ENCODE peak calls at places on chromosomes 2 and 18, in four cellular contexts. D is GM06990; T is activated naive CD4-positive, alpha-beta T cell treated with anti-CD3 and anti-CD28 coated beads, Interleukin-2, amount 10 ng/mL, durations not matched to agents 7 days and 5 days; S is NCI-H510A. X is an unnamed sample.

GRCh38 chr18:3782901-3783300 is 332.9 kb downstream of the TGIF1 start:
- DNase-seq in S (no peak), T (no peak), D (no peak), X (no peak)

GRCh38 chr2:14427982-14428567 is 204.4 kb upstream of the LRATD1 start:
- DNase-seq in T (no peak), D (no peak), S (no peak), X (peak)

GRCh38 chr2:198309673-198310280 is 505.4 kb downstream of the PLCL1 start:
- DNase-seq in T (peak), D (no peak), S (no peak), X (peak)

GRCh38 chr18:62525611-62526010 is 2.8 kb downstream of the ZCCHC2 start:
- DNase-seq in T (no peak), D (no peak), S (no peak), X (peak)

GRCh38 chr2:172399765-172400164 is 27.6 kb upstream of the ITGA6 start:
- DNase-seq in D (no peak), S (no peak), T (no peak), X (no peak)

GRCh38 chr2:67221266-67221665 is 175.9 kb upstream of the ETAA1 start:
- DNase-seq in D (no peak), T (no peak), S (no peak), X (no peak)

GRCh38 chr2:176110975-176111663 is 4.0 kb downstream of the HOXD11 start:
- DNase-seq in T (no peak), D (no peak), S (peak), X (peak)

GRCh38 chr2:232482301-232483238 is 5.1 kb downstream of the ECEL1 start:
- DNase-seq in D (no peak), S (no peak), T (no peak), X (no peak)

GRCh38 chr18:5159080-5159479 is 38.0 kb downstream of the AKAIN1 start:
- DNase-seq in S (no peak), D (no peak), T (peak), X (no peak)

GRCh38 chr2:129491251-129491817 is 488.1 kb upstream of the RAB6C start:
- DNase-seq in T (no peak), D (no peak), S (no peak), X (no peak)

GRCh38 chr2:134083548-134083947 is 170.3 kb upstream of the MGAT5 start:
- DNase-seq in D (no peak), T (no peak), S (no peak), X (no peak)

GRCh38 chr2:217437289-217437688 is 565.5 kb downstream of the TNS1 start:
- DNase-seq in D (no peak), T (no peak), S (no peak), X (no peak)

GRCh38 chr2:76083248-76083647 is 372.5 kb upstream of the GCFC2 start:
- DNase-seq in D (no peak), S (no peak), T (no peak), X (no peak)

GRCh38 chr18:5309888-5310470 is 14.5 kb upstream of the ZBTB14 start:
- DNase-seq in T (peak), S (no peak), D (peak), X (no peak)

GRCh38 chr2:20198001-20198400 is 26.9 kb downstream of the SDC1 start:
- DNase-seq in T (no peak), D (no peak), S (peak), X (no peak)

GRCh38 chr2:85799215-85799956 is 45.6 kb downstream of the ATOH8 start:
- DNase-seq in D (no peak), S (no peak), T (no peak), X (peak)

GRCh38 chr2:187924293-187924692 is 367.4 kb upstream of the GULP1 start:
- DNase-seq in S (no peak), T (no peak), D (no peak), X (no peak)

GRCh38 chr2:147049888-147050446 is 794.9 kb upstream of the ACVR2A start:
- DNase-seq in D (no peak), S (no peak), T (no peak), X (no peak)

GRCh38 chr2:71925268-71926097 is 222.2 kb downstream of the CYP26B1 start:
- DNase-seq in D (no peak), T (no peak), S (no peak), X (no peak)

GRCh38 chr2:60644942-60645341 is 91.5 kb upstream of the BCL11A start:
- DNase-seq in S (no peak), D (no peak), T (no peak), X (no peak)

GRCh38 chr2:72925328-72925943 is 8.1 kb downstream of the EMX1 start:
- DNase-seq in D (no peak), T (peak), S (no peak), X (no peak)